ENCODE peak calls at places on chromosomes 5 and 9, in six cellular contexts. O is tibial nerve, Q is bronchial epithelial cell, G is BE2C, Y is GM13977, E is fibroblast of mammary gland. D is an unnamed sample.

GRCh38 chr5:168314735-168315411 is 23.4 kb downstream of the WWC1 start:
- DNase-seq in O (no peak), Q (peak; percentile 97), Y (no peak), E (peak; percentile 98), G (no peak), D (no peak)

GRCh38 chr9:92506184-92506857 is 24.0 kb upstream of the ASPN start:
- DNase-seq in Y (no peak), E (peak; percentile 94), Q (peak; percentile 93), O (peak; percentile 49), G (no peak), D (no peak)

GRCh38 chr9:97500263-97500662 is 1.2 kb upstream of the TMOD1 start:
- DNase-seq in G (no peak), E (no peak), Y (peak; percentile 52), O (no peak), Q (no peak), D (no peak)

GRCh38 chr5:7848296-7848695 is 2.6 kb downstream of the CFAP90 start:
- DNase-seq in O (no peak), Q (no peak), Y (no peak), E (no peak), G (no peak), D (no peak)

GRCh38 chr5:83430130-83431010 is 41.2 kb upstream of the VCAN start:
- DNase-seq in Y (peak; percentile 44), Q (peak; percentile 60), O (peak; percentile 56), E (peak; percentile 73), G (peak; percentile 74), D (peak; percentile 70)

GRCh38 chr9:78298046-78298511 is 1.2 kb downstream of the PSAT1 start:
- DNase-seq in O (no peak), E (peak; percentile 10), G (peak; percentile 49), Y (peak; percentile 28), Q (no peak), D (peak; percentile 40)

GRCh38 chr5:113675166-113675565 is 161.7 kb downstream of the YTHDC2 start:
- DNase-seq in Y (no peak), E (no peak), O (no peak), G (no peak), Q (peak; percentile 62), D (no peak)

GRCh38 chr9:127021664-127022337 is 100.6 kb downstream of the ANGPTL2 start:
- DNase-seq in Y (no peak), Q (no peak), G (peak; percentile 88), O (peak; percentile 88), E (peak; percentile 100), D (no peak)

GRCh38 chr5:68658810-68659372 is 434.9 kb upstream of the SLC30A5 start:
- DNase-seq in O (no peak), E (no peak), G (no peak), Y (no peak), Q (no peak), D (no peak)

GRCh38 chr9:98805506-98806272 is 1.8 kb upstream of the GALNT12 start:
- DNase-seq in O (no peak), G (no peak), Q (peak; percentile 87), E (peak; percentile 90), Y (no peak), D (no peak)

GRCh38 chr9:89886281-89886700 is 281.5 kb downstream of the GADD45G start:
- DNase-seq in E (no peak), Q (no peak), Y (no peak), O (no peak), G (no peak), D (no peak)

GRCh38 chr9:131521822-131522221 is 9.2 kb downstream of the UCK1 start:
- DNase-seq in E (no peak), O (no peak), Q (no peak), G (no peak), Y (no peak), D (no peak)

GRCh38 chr5:64147849-64148441 is 17.7 kb upstream of the RNF180 start:
- DNase-seq in O (peak; percentile 64), Q (peak; percentile 49), E (peak; percentile 54), G (peak; percentile 35), Y (peak; percentile 55), D (peak; percentile 30)

GRCh38 chr9:107614765-107615164 is 125.2 kb upstream of the KLF4 start:
- DNase-seq in G (no peak), Q (no peak), E (no peak), O (no peak), Y (no peak), D (no peak)

GRCh38 chr9:128146591-128147120 is 2.6 kb upstream of the LCN2 start:
- DNase-seq in E (no peak), O (no peak), G (peak; percentile 2), Y (no peak), Q (no peak), D (no peak)

GRCh38 chr9:16434522-16434921 is 435.9 kb downstream of the BNC2 start:
- DNase-seq in E (peak; percentile 80), O (no peak), G (no peak), Y (no peak), Q (no peak), D (no peak)

GRCh38 chr5:139215176-139215975 is 17.2 kb upstream of the SIL1 start:
- DNase-seq in E (no peak), G (no peak), O (no peak), Q (no peak), Y (no peak), D (no peak)

GRCh38 chr9:93680445-93681315 is 104.3 kb downstream of the PHF2 start:
- DNase-seq in E (no peak), G (no peak), Y (no peak), O (peak; percentile 3), Q (no peak), D (no peak)

GRCh38 chr5:134994560-134995156 is 27.0 kb downstream of the CATSPER3 start:
- DNase-seq in E (no peak), O (no peak), Q (no peak), G (no peak), Y (peak; percentile 11), D (no peak)

GRCh38 chr5:56450766-56451165 is 217.6 kb upstream of the ANKRD55 start:
- DNase-seq in E (no peak), O (no peak), G (no peak), Y (no peak), Q (no peak), D (no peak)

GRCh38 chr9:123645126-123645525 is 284.8 kb downstream of the DENND1A start:
- DNase-seq in O (no peak), E (no peak), Q (no peak), G (no peak), Y (no peak), D (no peak)

GRCh38 chr9:113463418-113464285 is at the start of gene RGS3:
- DNase-seq in Q (peak; percentile 5), O (no peak), G (peak; percentile 73), E (no peak), Y (no peak), D (no peak)

GRCh38 chr9:13707635-13708410 is 428.3 kb upstream of the MPDZ start:
- DNase-seq in E (peak; percentile 59), Y (no peak), Q (peak; percentile 94), G (no peak), O (no peak), D (no peak)

GRCh38 chr9:37897665-37898064 is 6.3 kb downstream of the SLC25A51 start:
- DNase-seq in Y (peak; percentile 2), E (no peak), O (no peak), G (no peak), Q (peak; percentile 80), D (no peak)

GRCh38 chr5:147484708-147485020 is 25.2 kb downstream of the DPYSL3 start:
- DNase-seq in E (no peak), G (no peak), O (no peak), Q (no peak), Y (no peak), D (no peak)

GRCh38 chr5:142906863-142907671 is 136.9 kb downstream of the ARHGAP26 start:
- DNase-seq in G (peak; percentile 20), Y (no peak), Q (no peak), O (no peak), E (peak; percentile 90), D (no peak)

GRCh38 chr9:76567086-76567485 is 108.1 kb downstream of the GCNT1 start:
- DNase-seq in Q (no peak), Y (no peak), G (no peak), O (no peak), E (peak; percentile 33), D (no peak)

GRCh38 chr9:93588641-93589609 is 12.5 kb downstream of the PHF2 start:
- DNase-seq in E (peak; percentile 36), O (no peak), G (no peak), Y (no peak), Q (no peak), D (no peak)

GRCh38 chr5:74040065-74040551 is 414.1 kb downstream of the ARHGEF28 start:
- DNase-seq in Y (no peak), O (no peak), E (peak; percentile 83), Q (peak; percentile 77), G (peak; percentile 60), D (no peak)

GRCh38 chr5:110053205-110053604 is 363.5 kb downstream of the MAN2A1 start:
- DNase-seq in Q (no peak), Y (no peak), O (no peak), E (peak; percentile 20), G (no peak), D (no peak)

GRCh38 chr5:110055301-110055700 is 365.6 kb downstream of the MAN2A1 start:
- DNase-seq in Q (no peak), G (no peak), Y (no peak), E (peak; percentile 65), O (no peak), D (no peak)

GRCh38 chr5:110056580-110057114 is 366.9 kb downstream of the MAN2A1 start:
- DNase-seq in O (no peak), E (no peak), Q (no peak), G (no peak), Y (no peak), D (no peak)

GRCh38 chr5:110053824-110054223 is 364.1 kb downstream of the MAN2A1 start:
- DNase-seq in G (no peak), Y (no peak), E (no peak), Q (no peak), O (no peak), D (no peak)

GRCh38 chr5:110054240-110054639 is 364.5 kb downstream of the MAN2A1 start:
- DNase-seq in O (peak; percentile 46), E (peak; percentile 88), Y (no peak), G (peak; percentile 57), Q (peak; percentile 88), D (peak; percentile 89)
- TF ChIP-seq CTCF in O (peak; percentile 10), E (peak; percentile 45), Y (no peak), G (peak; percentile 52), Q (no peak), D (peak; percentile 64)

GRCh38 chr9:121573717-121574485 is 74.3 kb upstream of the GGTA1 start:
- DNase-seq in O (no peak), Y (no peak), Q (no peak), E (no peak), G (no peak), D (no peak)
- TF ChIP-seq CTCF in O (no peak), Y (no peak), Q (peak; percentile 66), E (no peak), G (peak; percentile 29), D (no peak)

GRCh38 chr5:141478321-141478945 is 2.7 kb downstream of the PCDHGC3 start:
- DNase-seq in O (no peak), G (no peak), E (peak; percentile 51), Q (peak; percentile 52), Y (no peak), D (peak; percentile 36)
- TF ChIP-seq CTCF in O (no peak), G (peak; percentile 19), E (peak; percentile 27), Q (peak; percentile 76), Y (peak; percentile 22), D (no peak)

GRCh38 chr5:176319827-176320554 is 41.6 kb downstream of the KIAA1191 start:
- DNase-seq in Q (peak; percentile 26), G (no peak), E (peak; percentile 40), O (no peak), Y (no peak), D (no peak)

GRCh38 chr5:176317534-176318374 is 43.8 kb downstream of the KIAA1191 start:
- DNase-seq in O (no peak), Y (no peak), G (no peak), Q (peak; percentile 3), E (no peak), D (no peak)

GRCh38 chr5:176320577-176320976 is 41.0 kb downstream of the KIAA1191 start:
- DNase-seq in Q (no peak), O (no peak), G (no peak), E (no peak), Y (no peak), D (no peak)
- TF ChIP-seq CTCF in Q (no peak), O (no peak), G (no peak), E (no peak), Y (no peak), D (no peak)